ENCODE peak calls at places on chromosomes 5 and 9, in five cellular contexts. One of them, this sample, is unnamed.

GRCh38 chr9:96646081-96646991 is 8.8 kb downstream of the PRXL2C start:
- DNase-seq in HCT116: no peak
- DNase-seq in A549: no peak
- DNase-seq in K562: no peak
- DNase-seq in HL-60: peak; percentile 84
- DNase-seq in this sample: no peak

GRCh38 chr5:147898875-147899401 is 7.4 kb downstream of the C5orf46 start:
- DNase-seq in HCT116: no peak
- DNase-seq in HL-60: no peak
- DNase-seq in K562: no peak
- DNase-seq in A549: peak; percentile 12
- DNase-seq in this sample: no peak

GRCh38 chr5:7850533-7851239 is at the start of gene CFAP90:
- DNase-seq in A549: peak; percentile 43
- DNase-seq in HL-60: no peak
- DNase-seq in HCT116: no peak
- DNase-seq in K562: no peak
- DNase-seq in this sample: peak; percentile 94

GRCh38 chr5:1497271-1497777 is 26.4 kb downstream of the LPCAT1 start:
- DNase-seq in A549: no peak
- DNase-seq in HCT116: no peak
- DNase-seq in HL-60: no peak
- DNase-seq in K562: no peak
- DNase-seq in this sample: no peak

GRCh38 chr5:121841900-121842299 is 9.8 kb upstream of the FTMT start:
- DNase-seq in HL-60: no peak
- DNase-seq in A549: no peak
- DNase-seq in K562: no peak
- DNase-seq in HCT116: no peak
- DNase-seq in this sample: no peak

GRCh38 chr9:90870646-90871326 is 69.2 kb downstream of the SYK start:
- DNase-seq in A549: peak; percentile 37
- DNase-seq in HCT116: peak; percentile 27
- DNase-seq in K562: peak; percentile 14
- DNase-seq in HL-60: peak; percentile 35
- DNase-seq in this sample: peak; percentile 50

GRCh38 chr9:86041331-86041741 is 58.0 kb downstream of the GOLM1 start:
- DNase-seq in HL-60: no peak
- DNase-seq in A549: no peak
- DNase-seq in K562: no peak
- DNase-seq in HCT116: no peak
- DNase-seq in this sample: no peak

GRCh38 chr5:36613771-36614656 is 7.6 kb downstream of the SLC1A3 start:
- DNase-seq in HCT116: no peak
- DNase-seq in A549: no peak
- DNase-seq in K562: no peak
- DNase-seq in HL-60: no peak
- DNase-seq in this sample: no peak

GRCh38 chr9:78365979-78366697 is 69.2 kb downstream of the PSAT1 start:
- DNase-seq in A549: peak; percentile 17
- DNase-seq in HL-60: no peak
- DNase-seq in HCT116: no peak
- DNase-seq in K562: no peak
- DNase-seq in this sample: peak; percentile 19

GRCh38 chr5:40842351-40842750 is 1.2 kb downstream of the CARD6 start:
- DNase-seq in HL-60: no peak
- DNase-seq in HCT116: no peak
- DNase-seq in K562: no peak
- DNase-seq in A549: no peak
- DNase-seq in this sample: no peak

GRCh38 chr9:19229725-19230355 is 653 bp upstream of the DENND4C start:
- DNase-seq in HL-60: peak; percentile 45
- DNase-seq in A549: peak; percentile 76
- DNase-seq in HCT116: peak; percentile 36
- DNase-seq in K562: no peak
- DNase-seq in this sample: peak; percentile 64

GRCh38 chr5:62460578-62460983 is 48.0 kb downstream of the IPO11 start:
- DNase-seq in A549: peak; percentile 51
- DNase-seq in K562: peak; percentile 27
- DNase-seq in HL-60: peak; percentile 1
- DNase-seq in HCT116: no peak
- DNase-seq in this sample: peak; percentile 41

GRCh38 chr9:15349892-15350761 is 43.1 kb upstream of the TTC39B start:
- DNase-seq in HCT116: no peak
- DNase-seq in K562: no peak
- DNase-seq in A549: peak; percentile 86
- DNase-seq in HL-60: no peak
- DNase-seq in this sample: no peak

GRCh38 chr5:13944564-13945195 is at the start of gene DNAH5:
- DNase-seq in HL-60: no peak
- DNase-seq in A549: no peak
- DNase-seq in K562: no peak
- DNase-seq in HCT116: no peak
- DNase-seq in this sample: no peak

GRCh38 chr5:61731946-61732314 is 399.9 kb downstream of the ZSWIM6 start:
- DNase-seq in HL-60: no peak
- DNase-seq in A549: no peak
- DNase-seq in HCT116: no peak
- DNase-seq in K562: no peak
- DNase-seq in this sample: no peak

GRCh38 chr5:160555836-160556660 is 134.4 kb downstream of the PTTG1 start:
- DNase-seq in A549: no peak
- DNase-seq in HL-60: peak; percentile 22
- DNase-seq in HCT116: no peak
- DNase-seq in K562: no peak
- DNase-seq in this sample: no peak

GRCh38 chr5:1316588-1316902 is 21.7 kb upstream of the TERT start:
- DNase-seq in HCT116: no peak
- DNase-seq in A549: no peak
- DNase-seq in K562: no peak
- DNase-seq in HL-60: no peak
- DNase-seq in this sample: no peak

GRCh38 chr5:93622240-93622885 is 39.3 kb downstream of the NR2F1 start:
- DNase-seq in HL-60: no peak
- DNase-seq in A549: peak; percentile 71
- DNase-seq in K562: no peak
- DNase-seq in HCT116: no peak
- DNase-seq in this sample: peak; percentile 66

GRCh38 chr5:77843570-77844407 is 67.7 kb upstream of the TBCA start:
- DNase-seq in A549: no peak
- DNase-seq in K562: no peak
- DNase-seq in HL-60: no peak
- DNase-seq in HCT116: no peak
- DNase-seq in this sample: no peak

GRCh38 chr9:21611896-21612295 is 129.8 kb upstream of the IFNE start:
- DNase-seq in K562: no peak
- DNase-seq in A549: no peak
- DNase-seq in HL-60: no peak
- DNase-seq in HCT116: peak; percentile 82
- DNase-seq in this sample: no peak

GRCh38 chr9:38371495-38371894 is 21.0 kb upstream of the ALDH1B1 start:
- DNase-seq in HL-60: no peak
- DNase-seq in A549: peak; percentile 71
- DNase-seq in K562: peak; percentile 70
- DNase-seq in HCT116: peak; percentile 41
- DNase-seq in this sample: no peak

GRCh38 chr5:122415481-122416120 is 103.6 kb downstream of the SNCAIP start:
- DNase-seq in HCT116: peak; percentile 38
- DNase-seq in K562: peak; percentile 22
- DNase-seq in HL-60: peak; percentile 20
- DNase-seq in A549: peak; percentile 51
- DNase-seq in this sample: peak; percentile 55

GRCh38 chr9:77589046-77589795 is 58.9 kb downstream of the GNA14 start:
- DNase-seq in HCT116: no peak
- DNase-seq in A549: peak; percentile 77
- DNase-seq in HL-60: no peak
- DNase-seq in K562: no peak
- DNase-seq in this sample: no peak

GRCh38 chr5:95718203-95718602 is 12.9 kb upstream of the RHOBTB3 start:
- DNase-seq in K562: peak; percentile 53
- DNase-seq in A549: no peak
- DNase-seq in HCT116: no peak
- DNase-seq in HL-60: peak; percentile 47
- DNase-seq in this sample: no peak

DNA sequence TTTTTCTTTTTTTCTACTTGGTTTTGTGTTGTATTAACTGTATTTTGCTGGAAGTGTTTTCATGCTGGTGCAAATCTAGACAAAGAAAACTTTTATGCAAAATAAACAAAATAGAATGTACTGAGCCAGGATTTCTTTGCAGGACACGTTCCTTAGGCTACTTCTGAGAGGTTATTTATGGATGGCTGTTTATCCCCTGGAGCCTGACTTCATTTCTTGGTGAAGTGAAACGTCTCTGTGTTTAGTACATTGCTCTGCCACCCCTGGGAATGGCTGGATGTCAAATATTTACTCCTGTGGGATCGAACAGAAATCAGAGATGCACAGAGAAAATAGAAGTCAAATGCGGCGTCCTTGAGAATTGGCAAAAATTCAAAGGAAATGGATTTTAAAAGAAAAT is 327.1 kb upstream of the MPDZ start:
- DNase-seq in HL-60: no peak
- DNase-seq in K562: no peak
- DNase-seq in HCT116: no peak
- DNase-seq in A549: no peak
- DNase-seq in this sample: no peak
- TF ChIP-seq REST in HL-60: no peak
- TF ChIP-seq REST in K562: no peak
- TF ChIP-seq REST in HCT116: no peak
- TF ChIP-seq REST in A549: no peak
- TF ChIP-seq REST in this sample: no peak

DNA sequence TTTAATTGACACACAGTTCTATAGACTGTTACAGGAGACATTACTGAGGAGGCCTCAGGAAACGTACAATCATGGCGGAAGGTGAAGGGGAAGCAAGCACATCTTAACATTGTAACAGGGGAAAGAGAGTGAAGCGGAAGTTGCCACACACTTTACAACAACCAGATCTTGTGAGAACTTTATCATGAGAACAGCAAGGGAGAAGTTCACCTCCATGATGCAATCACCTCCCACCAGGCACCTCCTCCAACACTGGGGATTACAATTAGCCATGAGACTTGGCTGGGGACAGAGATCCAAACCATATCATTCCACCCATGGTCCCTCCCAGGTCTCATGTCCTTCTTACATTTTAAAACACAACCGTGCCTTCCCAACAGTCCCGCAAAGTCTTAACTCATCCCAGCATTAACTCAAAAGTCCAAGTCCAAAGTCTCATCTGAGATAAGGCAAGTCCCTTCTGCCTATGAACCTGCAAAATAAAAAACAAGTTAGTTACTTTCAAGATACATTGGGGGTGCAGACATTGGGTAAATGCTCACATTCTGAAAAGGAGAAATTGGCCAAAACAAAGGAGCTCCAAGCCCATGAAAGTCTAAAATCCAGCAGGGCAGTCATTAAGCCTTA is 138.3 kb downstream of the TMEM161B start:
- DNase-seq in K562: no peak
- DNase-seq in A549: no peak
- DNase-seq in HL-60: peak; percentile 63
- DNase-seq in HCT116: no peak
- DNase-seq in this sample: no peak
- TF ChIP-seq REST in K562: no peak
- TF ChIP-seq REST in A549: no peak
- TF ChIP-seq REST in HL-60: no peak
- TF ChIP-seq REST in HCT116: no peak
- TF ChIP-seq REST in this sample: no peak

GRCh38 chr5:68126871-68127270 is 88.7 kb upstream of the PIK3R1 start:
- DNase-seq in A549: no peak
- DNase-seq in HCT116: no peak
- DNase-seq in HL-60: no peak
- DNase-seq in K562: no peak
- DNase-seq in this sample: no peak
- TF ChIP-seq REST in A549: no peak
- TF ChIP-seq REST in HCT116: no peak
- TF ChIP-seq REST in HL-60: no peak
- TF ChIP-seq REST in K562: no peak
- TF ChIP-seq REST in this sample: no peak

DNA sequence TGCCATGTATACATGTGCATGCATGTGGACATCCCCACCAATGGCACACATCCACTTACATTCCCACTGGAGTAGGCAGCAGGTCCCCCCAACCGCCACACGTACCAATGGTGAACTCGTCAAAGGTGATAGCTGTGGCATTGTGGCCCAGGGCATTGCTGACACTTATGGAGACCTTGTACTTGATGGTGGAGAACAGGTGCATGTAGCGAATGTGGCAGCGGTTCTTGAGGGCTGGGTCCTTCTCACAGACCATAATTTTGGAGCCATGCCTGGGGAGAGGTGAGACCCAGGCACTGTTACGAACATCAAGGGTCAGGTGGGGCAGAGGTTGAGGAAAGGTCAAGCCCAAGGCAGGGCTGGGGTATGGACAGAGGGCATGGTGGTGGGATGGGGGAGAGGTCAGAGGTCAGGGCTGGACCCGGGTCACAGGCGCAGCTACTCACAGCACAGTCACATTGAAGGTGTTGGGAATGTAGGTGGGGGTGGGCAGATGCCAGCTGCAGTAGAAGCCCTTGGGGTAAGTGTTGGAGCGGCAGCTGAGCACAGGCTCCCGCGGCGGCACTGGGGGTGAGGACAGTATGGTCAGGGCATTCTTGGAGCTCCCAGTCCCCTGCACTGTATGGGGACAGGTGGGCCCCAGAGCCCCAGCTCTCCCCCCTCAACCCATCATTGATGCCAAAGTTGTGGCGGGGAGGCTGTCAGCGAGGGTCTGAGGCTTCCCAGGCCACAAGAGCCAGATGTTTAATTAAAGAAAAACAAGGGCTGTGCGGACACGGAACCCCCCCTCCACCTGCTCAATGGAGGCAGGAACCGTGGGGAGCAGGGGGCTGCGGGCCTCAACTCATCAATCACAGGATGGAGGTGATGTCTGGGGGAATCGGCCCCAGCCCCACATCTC is 31.9 kb downstream of the CNTFR start:
- DNase-seq in A549: no peak
- DNase-seq in K562: no peak
- DNase-seq in HL-60: no peak
- DNase-seq in HCT116: no peak
- DNase-seq in this sample: peak; percentile 61
- TF ChIP-seq REST in A549: no peak
- TF ChIP-seq REST in K562: no peak
- TF ChIP-seq REST in HL-60: no peak
- TF ChIP-seq REST in HCT116: no peak
- TF ChIP-seq REST in this sample: no peak